ENCODE peak calls at places on chromosomes 12 and 14, in six cellular contexts. U, E, W, Y, H and Q are unnamed samples.

GRCh38 chr12:2826721-2827515 is 7.9 kb downstream of the NRIP2 start:
- DNase-seq in U (no peak), E (no peak), W (no peak), Y (peak), H (no peak), Q (no peak)

GRCh38 chr12:8034802-8035201 is 2.3 kb downstream of the FOXJ2 start:
- DNase-seq in U (no peak), E (no peak), W (peak), Y (no peak), H (no peak), Q (no peak)

GRCh38 chr12:52130695-52131094 is 51.2 kb downstream of the SMIM41 start:
- DNase-seq in U (no peak), E (no peak), W (no peak), Y (no peak), H (no peak), Q (no peak)

GRCh38 chr14:103568952-103569351 is 6.2 kb downstream of the COA8 start:
- DNase-seq in U (no peak), E (no peak), W (no peak), Y (no peak), H (no peak), Q (no peak)

GRCh38 chr12:70070494-70071007 is 172.7 kb upstream of the CNOT2 start:
- DNase-seq in U (no peak), E (no peak), W (peak), Y (no peak), H (no peak), Q (no peak)

GRCh38 chr12:111598637-111599458 is at the start of gene ATXN2:
- DNase-seq in U (peak), E (peak), W (peak), Y (peak), H (peak), Q (peak)

GRCh38 chr12:118061876-118062791 is 1.2 kb upstream of the WSB2 start:
- DNase-seq in U (peak), E (peak), W (peak), Y (peak), H (peak), Q (peak)

GRCh38 chr12:92628476-92628875 is 74.3 kb upstream of the PLEKHG7 start:
- DNase-seq in U (no peak), E (no peak), W (no peak), Y (no peak), H (no peak), Q (no peak)

GRCh38 chr14:96095581-96096476 is 56.7 kb downstream of the C14orf132 start:
- DNase-seq in U (no peak), E (peak), W (peak), Y (peak), H (no peak), Q (peak)

GRCh38 chr12:50569876-50570275 is 65.1 kb downstream of the DIP2B start:
- DNase-seq in U (no peak), E (no peak), W (peak), Y (no peak), H (no peak), Q (no peak)

GRCh38 chr12:122965356-122965755 is 907 bp downstream of the ABCB9 start:
- DNase-seq in U (no peak), E (no peak), W (no peak), Y (no peak), H (no peak), Q (no peak)

GRCh38 chr12:10689146-10689545 is 15.3 kb upstream of the STYK1 start:
- DNase-seq in U (no peak), E (no peak), W (no peak), Y (no peak), H (no peak), Q (no peak)

GRCh38 chr14:31930493-31931225 is 146.4 kb upstream of the ARHGAP5 start:
- DNase-seq in U (no peak), E (no peak), W (peak), Y (no peak), H (no peak), Q (no peak)

GRCh38 chr14:102516531-102517411 is 7.2 kb upstream of the ANKRD9 start:
- DNase-seq in U (no peak), E (no peak), W (peak), Y (peak), H (peak), Q (peak)

GRCh38 chr12:49347307-49348237 is 884 bp downstream of the DNAJC22 start:
- DNase-seq in U (peak), E (peak), W (peak), Y (peak), H (peak), Q (peak)

GRCh38 chr12:29283969-29284368 is 97.0 kb downstream of the ERGIC2 start:
- DNase-seq in U (no peak), E (peak), W (peak), Y (no peak), H (no peak), Q (no peak)

GRCh38 chr14:59931237-59931636 is 11.3 kb downstream of the LRRC9 start:
- DNase-seq in U (no peak), E (no peak), W (no peak), Y (no peak), H (no peak), Q (no peak)

GRCh38 chr12:27468241-27468640 is 21.7 kb downstream of the SMCO2 start:
- DNase-seq in U (no peak), E (no peak), W (peak), Y (no peak), H (no peak), Q (no peak)

GRCh38 chr14:68931063-68931462 is 48.0 kb downstream of the ACTN1 start:
- DNase-seq in U (no peak), E (no peak), W (no peak), Y (no peak), H (no peak), Q (no peak)

GRCh38 chr14:23349156-23349845 is 3.4 kb downstream of the SLC22A17 start:
- DNase-seq in U (no peak), E (no peak), W (no peak), Y (no peak), H (no peak), Q (no peak)

GRCh38 chr14:59904184-59904583 is 15.8 kb upstream of the LRRC9 start:
- DNase-seq in U (no peak), E (no peak), W (no peak), Y (no peak), H (no peak), Q (no peak)

GRCh38 chr14:105300542-105301102 is at the start of gene BRF1:
- DNase-seq in U (peak), E (peak), W (peak), Y (peak), H (peak), Q (peak)

GRCh38 chr14:69500736-69501135 is 16.2 kb downstream of the PLEKHD1 start:
- DNase-seq in U (no peak), E (no peak), W (no peak), Y (no peak), H (no peak), Q (no peak)

GRCh38 chr12:129190827-129191226 is 337.5 kb downstream of the GLT1D1 start:
- DNase-seq in U (no peak), E (no peak), W (no peak), Y (peak), H (no peak), Q (no peak)

GRCh38 chr14:99120147-99121026 is 151.6 kb downstream of the BCL11B start:
- DNase-seq in U (no peak), E (no peak), W (no peak), Y (no peak), H (no peak), Q (peak)

GRCh38 chr12:124188561-124189405 is 106.1 kb upstream of the RFLNA start:
- DNase-seq in U (no peak), E (no peak), W (no peak), Y (peak), H (no peak), Q (no peak)

GRCh38 chr12:123879691-123880090 is 92.9 kb downstream of the CCDC92 start:
- DNase-seq in U (no peak), E (no peak), W (no peak), Y (no peak), H (no peak), Q (no peak)

GRCh38 chr14:99234982-99235491 is 37.0 kb downstream of the BCL11B start:
- DNase-seq in U (no peak), E (no peak), W (no peak), Y (no peak), H (no peak), Q (no peak)

GRCh38 chr14:102930138-102930752 is 7.8 kb downstream of the AMN start:
- DNase-seq in U (no peak), E (peak), W (peak), Y (no peak), H (no peak), Q (no peak)

GRCh38 chr14:103730490-103731035 is 15.0 kb downstream of the ZFYVE21 start:
- DNase-seq in U (no peak), E (no peak), W (no peak), Y (no peak), H (no peak), Q (peak)

GRCh38 chr14:39491134-39491541 is 58.9 kb upstream of the FBXO33 start:
- DNase-seq in U (no peak), E (peak), W (peak), Y (no peak), H (peak), Q (no peak)

GRCh38 chr14:91323031-91323430 is 78.5 kb upstream of the GPR68 start:
- DNase-seq in U (no peak), E (no peak), W (no peak), Y (no peak), H (no peak), Q (no peak)

GRCh38 chr12:90858261-90858660 is 96.7 kb downstream of the CCER1 start:
- DNase-seq in U (no peak), E (peak), W (no peak), Y (peak), H (no peak), Q (peak)

GRCh38 chr14:68784298-68784910 is 8.5 kb downstream of the ZFP36L1 start:
- DNase-seq in U (no peak), E (no peak), W (peak), Y (no peak), H (no peak), Q (peak)

GRCh38 chr12:41061189-41061588 is 126.9 kb upstream of the PDZRN4 start:
- DNase-seq in U (no peak), E (no peak), W (no peak), Y (no peak), H (no peak), Q (no peak)

DNA sequence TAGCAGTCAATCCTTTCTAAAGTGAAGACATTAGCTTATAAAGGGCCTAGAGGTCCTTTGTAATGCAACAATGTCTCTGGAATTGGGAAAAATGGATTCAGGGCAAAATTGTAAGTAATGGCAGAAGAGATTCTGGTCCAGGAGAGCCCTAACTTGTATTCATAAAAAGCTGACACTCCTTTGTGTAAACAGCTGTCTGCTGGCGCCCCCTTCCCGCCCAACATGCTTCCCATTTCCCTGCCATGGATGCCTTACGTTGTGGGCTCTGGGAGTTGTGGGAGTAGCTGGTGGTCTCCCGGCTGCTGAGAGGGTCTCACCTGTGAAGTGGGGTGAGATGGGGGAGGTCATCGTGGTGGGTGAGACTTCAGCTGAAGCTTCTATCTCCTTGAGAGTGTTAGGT is 2.3 kb downstream of the ACRBP start:
- DNase-seq in U (peak), E (peak), W (no peak), Y (no peak), H (no peak), Q (no peak)
- H3K4me3 ChIP-seq in U (no peak), E (no peak), W (no peak), Y (no peak), H (no peak), Q (no peak)

GRCh38 chr12:56160894-56161667 is 2.9 kb downstream of the MYL6 start:
- DNase-seq in U (no peak), E (no peak), W (no peak), Y (no peak), H (no peak), Q (no peak)
- H3K4me3 ChIP-seq in U (peak), E (peak), W (peak), Y (no peak), H (peak), Q (peak)

GRCh38 chr14:20680843-20681347 is 3.5 kb upstream of the RNASE4 start:
- DNase-seq in U (no peak), E (no peak), W (no peak), Y (no peak), H (no peak), Q (peak)
- H3K4me3 ChIP-seq in U (peak), E (peak), W (peak), Y (peak), H (peak), Q (peak)

GRCh38 chr14:37593496-37594237 is 1.4 kb downstream of the FOXA1 start:
- DNase-seq in U (no peak), E (no peak), W (no peak), Y (no peak), H (no peak), Q (no peak)
- H3K4me3 ChIP-seq in U (peak), E (no peak), W (peak), Y (peak), H (no peak), Q (peak)

GRCh38 chr14:21192875-21193535 is 37.1 kb upstream of the OR5AU1 start:
- DNase-seq in U (no peak), E (no peak), W (peak), Y (no peak), H (no peak), Q (no peak)

GRCh38 chr14:21192447-21192822 is 36.6 kb upstream of the OR5AU1 start:
- DNase-seq in U (no peak), E (no peak), W (no peak), Y (no peak), H (no peak), Q (no peak)

GRCh38 chr14:21194597-21194996 is 38.7 kb upstream of the OR5AU1 start:
- DNase-seq in U (no peak), E (no peak), W (no peak), Y (no peak), H (no peak), Q (no peak)

GRCh38 chr14:21191261-21191808 is 35.5 kb upstream of the OR5AU1 start:
- DNase-seq in U (no peak), E (no peak), W (no peak), Y (no peak), H (no peak), Q (no peak)

DNA sequence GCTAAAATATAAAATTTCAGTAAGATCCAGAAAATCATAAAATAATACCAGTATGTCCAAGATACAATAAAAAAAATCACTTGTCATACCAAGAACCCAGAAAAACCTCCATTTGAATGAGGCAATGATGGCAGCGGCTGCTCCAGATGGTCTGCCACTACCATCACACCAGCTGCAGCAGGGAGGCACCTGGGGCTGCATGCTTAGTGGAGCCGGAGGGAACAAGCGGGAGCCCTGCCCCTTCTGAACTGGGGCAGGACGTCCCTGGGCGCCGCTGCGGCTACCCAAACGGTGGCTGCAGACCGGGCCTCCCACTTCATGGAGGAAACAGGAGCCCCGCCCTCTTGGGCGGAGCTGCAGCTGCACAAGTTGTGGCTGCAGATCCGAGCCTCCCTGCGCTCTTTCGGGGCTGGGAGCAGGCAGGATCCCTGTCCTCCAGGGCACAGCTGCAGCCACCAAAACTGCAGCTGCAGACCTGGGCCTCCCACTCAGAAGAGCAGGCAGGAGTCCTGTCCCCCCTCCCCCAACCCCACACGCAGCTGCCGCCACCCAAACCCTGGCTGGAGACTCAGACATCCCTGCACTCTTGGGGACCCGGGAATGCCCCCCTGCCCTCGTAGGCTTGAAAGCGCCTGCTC is 36.1 kb upstream of the OR5AU1 start:
- DNase-seq in U (peak), E (peak), W (peak), Y (peak), H (peak), Q (peak)
- H3K4me3 ChIP-seq in U (peak), E (no peak), W (peak), Y (peak), H (peak), Q (peak)